ENCODE peak calls at places on chromosome 13, in five cellular contexts. J, A, L, R and B are unnamed samples.

GRCh38 chr13:103067751-103068563 is 1.7 kb upstream of the SLC10A2 start:
- DNase-seq in J (no peak), A (no peak), L (no peak), R (peak; percentile 78), B (no peak)

GRCh38 chr13:113724780-113725315 is 34.2 kb upstream of the TMEM255B start:
- DNase-seq in J (no peak), A (peak; percentile 94), L (peak; percentile 65), R (peak; percentile 73), B (peak; percentile 78)

GRCh38 chr13:112791662-112792440 is 102.0 kb downstream of the ATP11A start:
- DNase-seq in J (no peak), A (no peak), L (no peak), R (no peak), B (no peak)

GRCh38 chr13:99389520-99390304 is 82.5 kb upstream of the GPR183 start:
- DNase-seq in J (no peak), A (no peak), L (no peak), R (no peak), B (no peak)

GRCh38 chr13:89695343-89696257 is 1651.9 kb upstream of the MIR17HG start:
- DNase-seq in J (no peak), A (no peak), L (no peak), R (peak; percentile 9), B (no peak)

GRCh38 chr13:110448677-110449076 is 112.8 kb downstream of the RAB20 start:
- DNase-seq in J (no peak), A (no peak), L (no peak), R (no peak), B (no peak)

GRCh38 chr13:113915012-113915763 is 51.3 kb upstream of the GAS6 start:
- DNase-seq in J (no peak), A (no peak), L (peak; percentile 2), R (no peak), B (no peak)

GRCh38 chr13:86856996-86857395 is 814.2 kb upstream of the SLITRK5 start:
- DNase-seq in J (no peak), A (no peak), L (no peak), R (no peak), B (no peak)

GRCh38 chr13:57557979-57558529 is 73.5 kb upstream of the PCDH17 start:
- DNase-seq in J (no peak), A (no peak), L (no peak), R (no peak), B (no peak)

GRCh38 chr13:20161951-20162300 is 1.1 kb upstream of the GJA3 start:
- DNase-seq in J (no peak), A (no peak), L (no peak), R (no peak), B (no peak)
- H3K27ac ChIP-seq in J (no peak overlapping the region), A (no peak overlapping the region), L (no peak overlapping the region), R (no peak overlapping the region), B (no peak overlapping the region)

GRCh38 chr13:31172535-31172934 is 10.8 kb upstream of the HSPH1 start:
- DNase-seq in J (no peak), A (no peak), L (no peak), R (no peak), B (no peak)
- H3K27ac ChIP-seq in J (no peak overlapping the region), A (no peak overlapping the region), L (no peak overlapping the region), R (no peak overlapping the region), B (no peak overlapping the region)

GRCh38 chr13:30874561-30874960 is 31.5 kb upstream of the MEDAG start:
- DNase-seq in J (no peak), A (no peak), L (no peak), R (no peak), B (no peak)

GRCh38 chr13:30873519-30873918 is 32.6 kb upstream of the MEDAG start:
- DNase-seq in J (no peak), A (no peak), L (no peak), R (no peak), B (no peak)

GRCh38 chr13:30872195-30872594 is 33.9 kb upstream of the MEDAG start:
- DNase-seq in J (no peak), A (no peak), L (no peak), R (no peak), B (no peak)

GRCh38 chr13:30872685-30873443 is 33.2 kb upstream of the MEDAG start:
- DNase-seq in J (no peak), A (no peak), L (no peak), R (no peak), B (no peak)

GRCh38 chr13:30874111-30874510 is 32.0 kb upstream of the MEDAG start:
- DNase-seq in J (no peak), A (no peak), L (no peak), R (no peak), B (no peak)
- H3K27ac ChIP-seq in J (peak overlapping the region; percentile 86), A (no peak overlapping the region), L (no peak overlapping the region), R (no peak overlapping the region), B (no peak overlapping the region)

GRCh38 chr13:51230473-51231105 is 8.4 kb downstream of the FAM124A start:
- DNase-seq in J (no peak), A (no peak), L (peak; percentile 27), R (peak; percentile 53), B (no peak)

GRCh38 chr13:51229731-51230130 is 7.5 kb downstream of the FAM124A start:
- DNase-seq in J (no peak), A (no peak), L (no peak), R (no peak), B (no peak)

GRCh38 chr13:51233117-51233826 is 11.1 kb downstream of the FAM124A start:
- DNase-seq in J (no peak), A (no peak), L (no peak), R (no peak), B (no peak)

GRCh38 chr13:51229141-51229540 is 6.9 kb downstream of the FAM124A start:
- DNase-seq in J (no peak), A (no peak), L (no peak), R (no peak), B (no peak)

DNA sequence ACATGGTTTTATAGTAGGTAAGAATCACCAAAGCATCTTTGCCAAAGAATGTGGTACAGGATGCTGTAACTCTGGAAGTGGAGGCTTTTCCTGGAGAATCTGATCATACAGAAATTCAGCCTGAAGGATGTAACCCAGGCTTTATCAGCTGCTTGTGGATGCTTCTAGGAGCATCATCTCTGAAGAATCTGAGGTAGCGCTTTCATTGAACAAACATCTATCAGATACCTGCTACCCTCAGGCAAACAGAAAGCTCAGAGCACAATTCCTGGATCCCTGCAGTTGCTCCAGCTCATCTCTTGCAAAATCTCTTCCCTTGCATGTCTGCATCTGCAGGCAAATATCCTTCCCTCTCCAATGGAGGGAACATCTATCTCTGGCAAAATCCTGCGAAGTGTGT is 9.3 kb downstream of the FAM124A start:
- DNase-seq in J (no peak), A (no peak), L (no peak), R (no peak), B (no peak)
- H3K27ac ChIP-seq in J (no peak overlapping the region), A (no peak overlapping the region), L (no peak overlapping the region), R (peak overlapping the region; percentile 45), B (no peak overlapping the region)

GRCh38 chr13:30479590-30480219 is 14.0 kb upstream of the HMGB1 start:
- DNase-seq in J (no peak), A (no peak), L (no peak), R (no peak), B (no peak)
- H3K27ac ChIP-seq in J (no peak overlapping the region), A (no peak overlapping the region), L (no peak overlapping the region), R (no peak overlapping the region), B (no peak overlapping the region)

DNA sequence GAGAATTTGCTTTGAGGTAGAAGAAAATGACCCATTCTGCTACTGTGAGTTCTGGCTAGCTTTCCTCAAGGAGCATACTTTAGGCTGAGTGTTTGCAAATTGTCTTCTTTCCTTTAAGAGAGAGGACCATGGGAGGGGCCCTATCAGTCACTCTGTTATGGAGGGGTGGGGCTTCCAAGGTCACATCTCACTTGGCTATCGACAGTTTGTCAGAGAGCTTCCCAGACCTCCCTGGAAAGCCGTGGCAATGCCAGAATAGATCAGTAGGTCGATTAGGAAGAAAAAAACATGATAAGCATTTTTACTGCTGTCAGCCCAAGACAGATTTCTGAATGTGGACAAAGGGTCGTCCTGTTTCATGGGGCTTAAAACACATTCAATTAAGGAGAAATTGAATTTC is 93.3 kb downstream of the OXGR1 start:
- DNase-seq in J (no peak), A (no peak), L (no peak), R (no peak), B (no peak)
- H3K27ac ChIP-seq in J (no peak overlapping the region), A (no peak overlapping the region), L (no peak overlapping the region), R (no peak overlapping the region), B (no peak overlapping the region)

DNA sequence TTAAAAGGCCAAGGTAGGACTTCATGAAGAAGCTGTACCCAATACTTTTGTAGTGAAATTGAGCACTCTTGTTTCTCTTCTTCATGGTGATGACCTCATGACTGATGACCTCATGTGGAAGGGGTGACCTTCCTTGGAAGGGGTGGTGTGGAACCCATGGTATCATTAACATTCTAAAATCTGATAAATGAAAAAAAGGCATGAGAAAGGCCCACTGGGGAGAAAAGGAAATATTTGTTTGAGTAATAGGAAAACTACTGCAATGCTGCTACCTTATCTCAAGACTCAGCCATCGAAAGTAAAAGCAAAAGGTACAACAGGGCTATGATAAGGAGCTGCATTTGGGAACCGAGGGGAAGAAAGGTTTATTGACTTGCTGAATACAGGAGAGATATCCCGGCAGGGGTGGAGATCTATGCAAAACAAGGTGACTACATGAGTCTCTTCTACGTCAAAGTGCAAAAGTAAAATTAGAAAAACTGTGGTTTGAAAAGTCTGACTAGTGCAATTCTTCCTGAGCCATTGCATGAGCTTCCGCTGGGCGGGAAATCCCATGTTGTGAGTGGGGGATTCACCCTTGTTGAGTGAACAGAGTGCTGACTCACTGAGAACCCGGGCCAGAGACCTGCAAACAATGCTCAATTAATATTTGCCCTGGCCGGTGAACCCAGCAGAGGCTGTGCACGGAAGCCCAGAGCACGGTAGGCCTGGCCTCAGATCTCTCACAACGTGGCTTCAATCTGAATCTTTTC is 138.9 kb upstream of the RFC3 start:
- DNase-seq in J (no peak), A (peak; percentile 84), L (no peak), R (peak; percentile 62), B (peak; percentile 38)
- H3K27ac ChIP-seq in J (no peak overlapping the region), A (peak overlapping the region; percentile 44), L (no peak overlapping the region), R (peak overlapping the region; percentile 61), B (no peak overlapping the region)